ENCODE peak calls at places on chromosomes 6 and 20, in six cellular contexts. I is astrocyte of the spinal cord, Q is fibroblast of villous mesenchyme, O is HFF-Myc, J is brain microvascular endothelial cell, K is mesothelial cell of epicardium. M is an unnamed sample.

GRCh38 chr6:151704383-151704782 is 103.1 kb upstream of the ESR1 start:
- DNase-seq in I (no peak), Q (no peak), J (no peak), K (no peak), O (no peak), M (no peak)

GRCh38 chr20:18727032-18727508 is 86.5 kb upstream of the SCP2D1 start:
- DNase-seq in Q (no peak), O (no peak), J (no peak), I (no peak), K (no peak), M (no peak)

GRCh38 chr6:121897337-121897760 is 461.9 kb downstream of the GJA1 start:
- DNase-seq in O (no peak), I (peak; percentile 63), Q (peak; percentile 25), K (no peak), J (no peak), M (no peak)

GRCh38 chr20:407097-407952 is 774 bp upstream of the RBCK1 start:
- DNase-seq in J (peak; percentile 45), K (peak; percentile 68), O (peak; percentile 30), Q (peak; percentile 76), I (peak; percentile 77), M (peak; percentile 23)

GRCh38 chr6:89161326-89162046 is 15.6 kb downstream of the PM20D2 start:
- DNase-seq in J (no peak), I (peak; percentile 56), K (no peak), Q (no peak), O (no peak), M (no peak)

GRCh38 chr20:46277602-46278001 is 30.7 kb downstream of the CDH22 start:
- DNase-seq in K (no peak), J (no peak), O (no peak), Q (no peak), I (no peak), M (no peak)

GRCh38 chr6:139205843-139206242 is 71.0 kb downstream of the HECA start:
- DNase-seq in J (no peak), O (no peak), K (no peak), I (no peak), Q (no peak), M (no peak)

GRCh38 chr20:40999841-41000240 is 28.8 kb upstream of the TOP1 start:
- DNase-seq in O (no peak), I (no peak), J (no peak), Q (no peak), K (no peak), M (no peak)

GRCh38 chr6:21157186-21157929 is 436.2 kb upstream of the SOX4 start:
- DNase-seq in Q (no peak), O (no peak), J (no peak), I (no peak), K (no peak), M (no peak)

GRCh38 chr6:134421496-134421895 is 103.6 kb upstream of the SGK1 start:
- DNase-seq in Q (peak; percentile 74), J (peak; percentile 40), K (no peak), I (peak; percentile 61), O (no peak), M (no peak)

GRCh38 chr6:75171581-75172360 is 34.1 kb downstream of the COL12A1 start:
- DNase-seq in I (no peak), K (no peak), J (no peak), O (no peak), Q (peak; percentile 55), M (no peak)

GRCh38 chr6:26304213-26305096 is 60.5 kb upstream of the BTN3A2 start:
- DNase-seq in K (no peak), Q (peak; percentile 96), I (peak; percentile 69), O (peak; percentile 78), J (peak; percentile 72), M (no peak)

GRCh38 chr6:167113935-167114910 is 8.7 kb upstream of the CCR6 start:
- DNase-seq in Q (no peak), I (no peak), K (no peak), J (no peak), O (no peak), M (no peak)

GRCh38 chr6:905541-905940 is 212.6 kb upstream of the EXOC2 start:
- DNase-seq in Q (no peak), O (no peak), I (no peak), K (no peak), J (no peak), M (no peak)

GRCh38 chr6:109456283-109456583 is 661 bp upstream of the MICAL1 start:
- DNase-seq in Q (no peak), K (no peak), O (no peak), J (no peak), I (no peak), M (no peak)

GRCh38 chr6:33750244-33750991 is 3.7 kb upstream of the IP6K3 start:
- DNase-seq in I (no peak), Q (peak; percentile 97), J (no peak), K (no peak), O (no peak), M (no peak)

GRCh38 chr6:137518584-137518983 is 24.4 kb upstream of the OLIG3 start:
- DNase-seq in J (no peak), O (no peak), I (no peak), K (no peak), Q (no peak), M (no peak)

GRCh38 chr6:82217014-82217621 is 30.4 kb downstream of the IBTK start:
- DNase-seq in I (no peak), J (no peak), K (no peak), O (no peak), Q (no peak), M (no peak)

GRCh38 chr6:125294925-125295324 is 6.8 kb downstream of the HDDC2 start:
- DNase-seq in J (no peak), K (no peak), O (no peak), I (no peak), Q (no peak), M (no peak)

GRCh38 chr6:35496036-35496850 is 636 bp downstream of the TEAD3 start:
- DNase-seq in O (no peak), K (no peak), J (no peak), Q (peak; percentile 38), I (peak; percentile 19), M (no peak)

GRCh38 chr6:35017461-35018183 is 123.5 kb downstream of the TCP11 start:
- DNase-seq in I (peak; percentile 22), K (no peak), J (no peak), O (no peak), Q (no peak), M (peak; percentile 45)

GRCh38 chr6:27650620-27651370 is 177.9 kb upstream of the ZNF184 start:
- DNase-seq in K (no peak), J (peak; percentile 86), O (no peak), I (peak; percentile 4), Q (peak; percentile 56), M (no peak)
- TF ChIP-seq CTCF in K (peak; percentile 55), J (peak; percentile 66), O (peak; percentile 29), I (peak; percentile 30), Q (peak; percentile 43), M (no peak)

GRCh38 chr6:106966229-106966628 is 8.3 kb downstream of the CD24 start:
- DNase-seq in K (no peak), O (no peak), J (no peak), I (no peak), Q (no peak), M (no peak)
- TF ChIP-seq CTCF in K (no peak), O (no peak), J (peak; percentile 9), I (no peak), Q (no peak), M (no peak)

GRCh38 chr20:4979841-4980410 is 21.4 kb downstream of the SLC23A2 start:
- DNase-seq in K (no peak), O (no peak), I (no peak), Q (no peak), J (no peak), M (no peak)
- TF ChIP-seq CTCF in K (no peak), O (no peak), I (no peak), Q (no peak), J (no peak), M (no peak)

GRCh38 chr6:50318536-50318935 is 268.8 kb upstream of the DEFB112 start:
- DNase-seq in J (no peak), K (no peak), Q (no peak), I (no peak), O (no peak), M (no peak)
- TF ChIP-seq CTCF in J (no peak), K (no peak), Q (no peak), I (no peak), O (no peak), M (no peak)